ENCODE peak calls at places on chromosomes 12 and 14, in five cellular contexts. R is activated B cell treated with CpG ODN at 0.5 μM for 24 hours, U is lower leg skin, E is lung, C is A549. K is an unnamed sample.
A peak's percentile ranks its signal among the peaks of the same experiment; 100 is the strongest.

GRCh38 chr12:6667559-6668210 is 4.8 kb upstream of the ING4 start:
- DNase-seq in U (no peak), R (no peak), E (no peak), C (peak; percentile 58), K (no peak)

GRCh38 chr14:72532686-72533454 is 361.0 kb downstream of the DPF3 start:
- DNase-seq in U (no peak), C (no peak), R (no peak), E (no peak), K (no peak)

GRCh38 chr14:69073925-69074324 is 79.0 kb downstream of the DCAF5 start:
- DNase-seq in U (no peak), E (no peak), C (no peak), R (no peak), K (no peak)

GRCh38 chr14:102964152-102964730 is 41.8 kb downstream of the AMN start:
- DNase-seq in R (no peak), U (no peak), E (no peak), C (no peak), K (no peak)

GRCh38 chr14:23015618-23016017 is 5.7 kb upstream of the C14orf93 start:
- DNase-seq in C (no peak), U (no peak), R (no peak), E (no peak), K (no peak)

GRCh38 chr12:121537814-121538698 is 42.8 kb downstream of the KDM2B start:
- DNase-seq in U (no peak), C (no peak), R (peak; percentile 61), E (no peak), K (peak; percentile 61)

GRCh38 chr12:74229671-74230070 is 308.0 kb upstream of the ATXN7L3B start:
- DNase-seq in R (no peak), U (no peak), E (no peak), C (no peak), K (no peak)

GRCh38 chr14:74362361-74362915 is 14.2 kb downstream of the VRTN start:
- DNase-seq in R (peak; percentile 56), U (peak; percentile 96), C (peak; percentile 68), E (peak; percentile 82), K (peak; percentile 56)

GRCh38 chr12:51593539-51593938 is 2.5 kb downstream of the SCN8A start:
- DNase-seq in E (no peak), C (no peak), U (no peak), R (no peak), K (peak; percentile 41)

GRCh38 chr12:16573652-16574077 is 32.3 kb downstream of the LMO3 start:
- DNase-seq in E (peak; percentile 87), R (no peak), U (no peak), C (no peak), K (no peak)

GRCh38 chr12:73308079-73308478 is 1035.9 kb downstream of the TRHDE start:
- DNase-seq in R (no peak), E (no peak), C (no peak), U (no peak), K (no peak)

GRCh38 chr12:39144613-39145061 is 239.2 kb upstream of the CPNE8 start:
- DNase-seq in E (no peak), R (no peak), C (no peak), U (no peak), K (no peak)

GRCh38 chr14:81169711-81170103 is 51.1 kb downstream of the GTF2A1 start:
- DNase-seq in U (peak; percentile 94), R (no peak), C (no peak), E (peak; percentile 67), K (no peak)

GRCh38 chr12:13173537-13173936 is 23.0 kb upstream of the EMP1 start:
- DNase-seq in E (peak; percentile 58), U (peak; percentile 93), R (peak; percentile 20), C (no peak), K (no peak)

GRCh38 chr14:70020350-70021170 is 141.3 kb downstream of the SMOC1 start:
- DNase-seq in R (no peak), E (no peak), C (no peak), U (peak; percentile 61), K (no peak)

GRCh38 chr12:122527478-122527944 is 462 bp downstream of the KNTC1 start:
- DNase-seq in E (peak; percentile 30), U (no peak), C (peak; percentile 42), R (no peak), K (peak; percentile 39)

GRCh38 chr12:4449862-4450222 is 4.2 kb upstream of the FGF6 start:
- DNase-seq in R (no peak), C (no peak), U (peak; percentile 50), E (peak; percentile 26), K (no peak)

GRCh38 chr14:104239185-104239775 is 100.9 kb downstream of the KIF26A start:
- DNase-seq in R (no peak), E (no peak), U (peak; percentile 46), C (no peak), K (no peak)

GRCh38 chr14:96940009-96940408 is 142.8 kb downstream of the VRK1 start:
- DNase-seq in R (no peak), E (no peak), C (no peak), U (no peak), K (peak; percentile 46)

GRCh38 chr14:106372870-106373657 is 846.7 kb downstream of the TMEM121 start:
- DNase-seq in C (peak; percentile 51), R (peak; percentile 67), U (peak; percentile 85), E (peak; percentile 62), K (no peak)

GRCh38 chr12:99769581-99769980 is 122.0 kb downstream of the GARIN6 start:
- DNase-seq in E (no peak), U (no peak), C (no peak), R (no peak), K (no peak)

GRCh38 chr12:99765469-99766114 is 118.0 kb downstream of the GARIN6 start:
- DNase-seq in C (no peak), R (no peak), U (no peak), E (no peak), K (no peak)

GRCh38 chr12:99766408-99766807 is 118.9 kb downstream of the GARIN6 start:
- DNase-seq in U (no peak), R (no peak), C (no peak), E (no peak), K (no peak)

GRCh38 chr12:99768758-99769157 is 121.2 kb downstream of the GARIN6 start:
- DNase-seq in E (no peak), R (no peak), U (no peak), C (no peak), K (no peak)

GRCh38 chr12:99767809-99768208 is 120.3 kb downstream of the GARIN6 start:
- DNase-seq in U (no peak), R (no peak), E (no peak), C (peak; percentile 46), K (no peak)
- TF ChIP-seq CTCF in U (no peak), R (no peak), E (no peak), C (peak; percentile 40), K (peak; percentile 43)

GRCh38 chr12:86174188-86174587 is 82.0 kb downstream of the MGAT4C start:
- DNase-seq in U (no peak), R (no peak), E (no peak), C (no peak), K (no peak)

GRCh38 chr12:86170051-86170450 is 86.1 kb downstream of the MGAT4C start:
- DNase-seq in R (no peak), C (no peak), E (no peak), U (no peak), K (no peak)

DNA sequence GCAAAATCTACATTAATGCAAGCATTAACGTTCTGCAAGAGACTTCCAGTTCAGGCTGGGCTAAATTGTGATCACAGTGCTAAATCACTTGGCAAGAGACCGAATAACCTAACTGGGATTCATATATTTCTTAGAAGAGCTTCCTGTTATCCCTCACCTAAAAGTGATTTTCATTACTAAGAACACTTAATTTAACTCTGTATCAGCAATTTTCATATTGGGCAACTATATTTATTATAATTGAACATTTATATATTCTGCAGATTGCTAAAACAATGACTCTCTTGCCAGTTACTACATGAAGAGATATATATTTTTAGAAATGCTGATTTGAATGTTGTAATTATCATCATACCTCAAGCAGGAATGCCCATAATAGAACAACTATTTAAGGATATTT is 83.1 kb downstream of the MGAT4C start:
- DNase-seq in C (no peak), U (no peak), R (no peak), E (no peak), K (no peak)
- TF ChIP-seq CTCF in C (no peak), U (no peak), R (no peak), E (no peak), K (no peak)

GRCh38 chr14:57052705-57053302 is 215.9 kb downstream of the EXOC5 start:
- DNase-seq in U (no peak), E (no peak), R (no peak), C (no peak), K (no peak)
- TF ChIP-seq CTCF in U (no peak), E (no peak), R (no peak), C (no peak), K (no peak)

GRCh38 chr14:77459072-77459723 is 1.3 kb downstream of the AHSA1 start:
- DNase-seq in C (peak; percentile 80), E (peak; percentile 54), R (no peak), U (no peak), K (peak; percentile 67)
- TF ChIP-seq CTCF in C (peak; percentile 67), E (peak; percentile 26), R (no peak), U (no peak), K (peak; percentile 64)